ENCODE peak calls at places on chromosomes 4 and X, in four cellular contexts. One of them, this sample, is unnamed.

GRCh38 chr4:78984593-78984992 is 45.4 kb upstream of the PAQR3 start:
- DNase-seq in hepatocyte: no peak
- DNase-seq in mammary epithelial cell: no peak
- DNase-seq in fibroblast of the aortic adventitia: no peak
- DNase-seq in this sample: no peak

GRCh38 chr4:178414881-178415446 is 972.7 kb upstream of the AGA start:
- DNase-seq in fibroblast of the aortic adventitia: no peak
- DNase-seq in hepatocyte: no peak
- DNase-seq in mammary epithelial cell: no peak
- DNase-seq in this sample: no peak

GRCh38 chr4:176002007-176002623 is 63.5 kb upstream of the WDR17 start:
- DNase-seq in mammary epithelial cell: no peak
- DNase-seq in hepatocyte: peak
- DNase-seq in fibroblast of the aortic adventitia: no peak
- DNase-seq in this sample: no peak

GRCh38 chr4:118999919-119000318 is 111.3 kb downstream of the SYNPO2 start:
- DNase-seq in fibroblast of the aortic adventitia: no peak
- DNase-seq in mammary epithelial cell: no peak
- DNase-seq in hepatocyte: no peak
- DNase-seq in this sample: no peak

GRCh38 chrX:42229533-42229932 is 306.2 kb upstream of the CASK start:
- DNase-seq in fibroblast of the aortic adventitia: no peak
- DNase-seq in hepatocyte: no peak
- DNase-seq in mammary epithelial cell: no peak
- DNase-seq in this sample: no peak

GRCh38 chr4:182600836-182601235 is 316.4 kb downstream of the DCTD start:
- DNase-seq in hepatocyte: no peak
- DNase-seq in fibroblast of the aortic adventitia: no peak
- DNase-seq in mammary epithelial cell: no peak
- DNase-seq in this sample: no peak

GRCh38 chr4:48670587-48670986 is 109.5 kb downstream of the FRYL start:
- DNase-seq in hepatocyte: no peak
- DNase-seq in mammary epithelial cell: no peak
- DNase-seq in fibroblast of the aortic adventitia: no peak
- DNase-seq in this sample: no peak

GRCh38 chrX:25083661-25084060 is 67.9 kb upstream of the ARX start:
- DNase-seq in mammary epithelial cell: peak
- DNase-seq in fibroblast of the aortic adventitia: no peak
- DNase-seq in hepatocyte: no peak
- DNase-seq in this sample: no peak

GRCh38 chr4:148376151-148376550 is 66.1 kb downstream of the NR3C2 start:
- DNase-seq in fibroblast of the aortic adventitia: peak
- DNase-seq in hepatocyte: peak
- DNase-seq in mammary epithelial cell: peak
- DNase-seq in this sample: no peak

GRCh38 chr4:6200922-6201362 is 593 bp upstream of the JAKMIP1 start:
- DNase-seq in mammary epithelial cell: no peak
- DNase-seq in fibroblast of the aortic adventitia: no peak
- DNase-seq in hepatocyte: peak
- DNase-seq in this sample: no peak

GRCh38 chr4:89249313-89249712 is 58.3 kb downstream of the GPRIN3 start:
- DNase-seq in hepatocyte: no peak
- DNase-seq in mammary epithelial cell: no peak
- DNase-seq in fibroblast of the aortic adventitia: no peak
- DNase-seq in this sample: no peak

GRCh38 chr4:100095729-100096595 is 94.3 kb downstream of the DDIT4L start:
- DNase-seq in mammary epithelial cell: peak
- DNase-seq in fibroblast of the aortic adventitia: peak
- DNase-seq in hepatocyte: peak
- DNase-seq in this sample: peak

GRCh38 chr4:36399762-36400353 is 118.4 kb downstream of the DTHD1 start:
- DNase-seq in fibroblast of the aortic adventitia: no peak
- DNase-seq in hepatocyte: peak
- DNase-seq in mammary epithelial cell: no peak
- DNase-seq in this sample: peak

GRCh38 chr4:41413670-41414069 is 124.3 kb upstream of the LIMCH1 start:
- DNase-seq in hepatocyte: no peak
- DNase-seq in fibroblast of the aortic adventitia: no peak
- DNase-seq in mammary epithelial cell: peak
- DNase-seq in this sample: peak

GRCh38 chr4:26779224-26779623 is 81.4 kb upstream of the STIM2 start:
- DNase-seq in mammary epithelial cell: no peak
- DNase-seq in hepatocyte: no peak
- DNase-seq in fibroblast of the aortic adventitia: no peak
- DNase-seq in this sample: no peak

GRCh38 chrX:22314692-22315091 is 42.0 kb downstream of the CBLL2 start:
- DNase-seq in fibroblast of the aortic adventitia: peak
- DNase-seq in hepatocyte: no peak
- DNase-seq in mammary epithelial cell: peak
- DNase-seq in this sample: no peak

GRCh38 chrX:69137371-69137881 is 27.8 kb downstream of the PJA1 start:
- DNase-seq in mammary epithelial cell: no peak
- DNase-seq in fibroblast of the aortic adventitia: peak
- DNase-seq in hepatocyte: peak
- DNase-seq in this sample: peak

GRCh38 chr4:76087007-76087769 is 12.7 kb downstream of the ART3 start:
- DNase-seq in fibroblast of the aortic adventitia: peak
- DNase-seq in hepatocyte: peak
- DNase-seq in mammary epithelial cell: peak
- DNase-seq in this sample: peak

GRCh38 chrX:150028692-150029091 is 90.4 kb upstream of the EOLA2 start:
- DNase-seq in mammary epithelial cell: no peak
- DNase-seq in fibroblast of the aortic adventitia: no peak
- DNase-seq in hepatocyte: no peak
- DNase-seq in this sample: no peak

GRCh38 chr4:43362875-43363636 is 470.5 kb downstream of the GRXCR1 start:
- DNase-seq in hepatocyte: no peak
- DNase-seq in mammary epithelial cell: no peak
- DNase-seq in fibroblast of the aortic adventitia: no peak
- DNase-seq in this sample: no peak

GRCh38 chr4:37463457-37463856 is 218.9 kb downstream of the NWD2 start:
- DNase-seq in hepatocyte: no peak
- DNase-seq in fibroblast of the aortic adventitia: no peak
- DNase-seq in mammary epithelial cell: no peak
- DNase-seq in this sample: no peak

GRCh38 chr4:4506961-4507360 is 34.9 kb downstream of the STX18 start:
- DNase-seq in fibroblast of the aortic adventitia: peak
- DNase-seq in mammary epithelial cell: no peak
- DNase-seq in hepatocyte: peak
- DNase-seq in this sample: no peak

GRCh38 chr4:4501678-4502077 is 40.2 kb downstream of the STX18 start:
- DNase-seq in mammary epithelial cell: no peak
- DNase-seq in hepatocyte: no peak
- DNase-seq in fibroblast of the aortic adventitia: no peak
- DNase-seq in this sample: no peak

GRCh38 chr4:4504783-4505182 is 37.1 kb downstream of the STX18 start:
- DNase-seq in fibroblast of the aortic adventitia: no peak
- DNase-seq in mammary epithelial cell: no peak
- DNase-seq in hepatocyte: no peak
- DNase-seq in this sample: no peak

GRCh38 chr4:4499438-4500123 is 42.3 kb downstream of the STX18 start:
- DNase-seq in hepatocyte: no peak
- DNase-seq in mammary epithelial cell: no peak
- DNase-seq in fibroblast of the aortic adventitia: no peak
- DNase-seq in this sample: no peak

DNA sequence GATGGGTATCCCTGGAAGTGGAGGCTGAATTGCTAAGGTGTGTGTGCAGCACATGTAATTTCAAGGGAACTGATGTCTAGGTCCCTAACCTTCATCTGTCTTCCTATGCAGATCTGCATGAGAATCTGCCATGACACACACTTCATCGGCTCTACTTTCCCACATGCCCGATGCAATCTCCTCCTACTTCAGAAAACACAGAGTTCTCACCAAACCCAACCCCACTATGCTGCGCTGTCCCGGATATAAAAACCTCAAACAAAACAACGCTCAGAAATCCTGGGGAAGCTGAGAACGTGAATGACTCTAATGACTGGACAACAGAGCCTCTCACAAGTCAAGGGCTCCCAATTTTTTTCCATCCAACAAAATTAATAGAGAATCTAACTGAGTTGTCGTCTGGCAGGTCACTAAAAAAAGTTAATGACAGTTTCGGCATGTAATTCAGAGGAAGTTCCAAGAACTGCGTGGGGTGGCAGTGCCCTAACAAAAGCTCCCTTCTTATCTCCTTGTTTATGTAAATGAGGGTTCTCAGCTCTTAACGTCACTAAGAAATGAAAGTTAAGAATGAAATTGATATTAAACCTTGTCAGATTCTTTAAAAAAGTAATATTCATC is 39.0 kb downstream of the STX18 start:
- DNase-seq in hepatocyte: no peak
- DNase-seq in fibroblast of the aortic adventitia: no peak
- DNase-seq in mammary epithelial cell: no peak
- DNase-seq in this sample: no peak
- H3K4me3 ChIP-seq in hepatocyte: no peak
- H3K4me3 ChIP-seq in fibroblast of the aortic adventitia: no peak
- H3K4me3 ChIP-seq in mammary epithelial cell: no peak
- H3K4me3 ChIP-seq in this sample: no peak

GRCh38 chr4:184419976-184420375 is 54.4 kb downstream of the IRF2 start:
- DNase-seq in mammary epithelial cell: no peak
- DNase-seq in fibroblast of the aortic adventitia: no peak
- DNase-seq in hepatocyte: no peak
- DNase-seq in this sample: no peak

GRCh38 chr4:184420402-184420801 is 53.9 kb downstream of the IRF2 start:
- DNase-seq in fibroblast of the aortic adventitia: no peak
- DNase-seq in mammary epithelial cell: no peak
- DNase-seq in hepatocyte: no peak
- DNase-seq in this sample: no peak

GRCh38 chr4:184416913-184417734 is 57.2 kb downstream of the IRF2 start:
- DNase-seq in mammary epithelial cell: peak
- DNase-seq in fibroblast of the aortic adventitia: peak
- DNase-seq in hepatocyte: no peak
- DNase-seq in this sample: peak

GRCh38 chr4:184415071-184415470 is 59.3 kb downstream of the IRF2 start:
- DNase-seq in hepatocyte: no peak
- DNase-seq in mammary epithelial cell: peak
- DNase-seq in fibroblast of the aortic adventitia: no peak
- DNase-seq in this sample: no peak

DNA sequence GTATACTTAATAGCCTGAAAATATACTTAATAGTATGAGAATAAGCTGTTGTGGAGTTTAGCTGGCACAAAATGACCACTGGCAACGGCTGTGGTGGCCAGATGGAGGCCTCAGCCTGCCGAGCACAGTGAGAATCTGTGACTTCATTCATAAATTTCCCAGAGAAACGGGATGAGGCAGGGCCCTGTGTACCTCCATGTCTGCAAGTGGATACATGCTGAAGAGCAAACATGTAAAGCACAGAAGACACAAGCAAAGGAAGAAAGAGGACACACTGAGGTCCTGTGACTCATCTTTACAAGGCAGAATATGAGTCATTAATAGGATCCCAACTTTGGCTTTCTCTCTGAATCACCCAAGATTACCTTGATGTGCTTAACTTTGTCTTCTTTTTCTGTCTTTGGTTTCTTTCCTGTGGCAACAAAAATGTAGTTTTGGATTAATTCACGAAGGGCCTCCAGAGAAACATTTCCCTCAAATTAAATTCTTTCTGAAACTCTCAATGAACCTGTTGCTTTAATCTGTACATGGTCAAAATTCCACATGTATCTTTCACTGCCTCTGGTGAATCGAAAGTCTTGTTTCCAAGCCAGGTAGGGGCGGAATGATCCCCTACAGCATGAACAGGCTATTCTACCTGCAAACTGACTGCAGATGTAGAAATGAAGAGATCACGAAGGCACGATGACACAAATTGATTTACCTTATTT is 56.4 kb downstream of the IRF2 start:
- DNase-seq in hepatocyte: peak
- DNase-seq in fibroblast of the aortic adventitia: peak
- DNase-seq in mammary epithelial cell: peak
- DNase-seq in this sample: peak
- H3K4me3 ChIP-seq in hepatocyte: no peak
- H3K4me3 ChIP-seq in fibroblast of the aortic adventitia: no peak
- H3K4me3 ChIP-seq in mammary epithelial cell: peak
- H3K4me3 ChIP-seq in this sample: peak

GRCh38 chr4:83219991-83220360 is 64.6 kb downstream of the COQ2 start:
- DNase-seq in fibroblast of the aortic adventitia: no peak
- DNase-seq in hepatocyte: no peak
- DNase-seq in mammary epithelial cell: no peak
- DNase-seq in this sample: no peak

GRCh38 chr4:83216856-83217683 is 67.5 kb downstream of the COQ2 start:
- DNase-seq in fibroblast of the aortic adventitia: no peak
- DNase-seq in hepatocyte: no peak
- DNase-seq in mammary epithelial cell: no peak
- DNase-seq in this sample: no peak

GRCh38 chr4:83221897-83222441 is 62.6 kb downstream of the COQ2 start:
- DNase-seq in hepatocyte: no peak
- DNase-seq in mammary epithelial cell: no peak
- DNase-seq in fibroblast of the aortic adventitia: no peak
- DNase-seq in this sample: no peak

GRCh38 chr4:83217721-83218522 is 66.7 kb downstream of the COQ2 start:
- DNase-seq in fibroblast of the aortic adventitia: no peak
- DNase-seq in hepatocyte: no peak
- DNase-seq in mammary epithelial cell: no peak
- DNase-seq in this sample: peak

GRCh38 chr4:83219344-83219990 is 65.1 kb downstream of the COQ2 start:
- DNase-seq in fibroblast of the aortic adventitia: peak
- DNase-seq in hepatocyte: no peak
- DNase-seq in mammary epithelial cell: peak
- DNase-seq in this sample: no peak
- H3K4me3 ChIP-seq in fibroblast of the aortic adventitia: no peak
- H3K4me3 ChIP-seq in hepatocyte: no peak
- H3K4me3 ChIP-seq in mammary epithelial cell: peak
- H3K4me3 ChIP-seq in this sample: no peak

GRCh38 chr4:185003596-185004351 is 14.5 kb upstream of the HELT start:
- DNase-seq in hepatocyte: no peak
- DNase-seq in fibroblast of the aortic adventitia: no peak
- DNase-seq in mammary epithelial cell: no peak
- DNase-seq in this sample: no peak

GRCh38 chr4:185004562-185005208 is 13.6 kb upstream of the HELT start:
- DNase-seq in fibroblast of the aortic adventitia: no peak
- DNase-seq in hepatocyte: no peak
- DNase-seq in mammary epithelial cell: no peak
- DNase-seq in this sample: no peak

GRCh38 chr4:185002784-185003183 is 15.5 kb upstream of the HELT start:
- DNase-seq in mammary epithelial cell: no peak
- DNase-seq in fibroblast of the aortic adventitia: no peak
- DNase-seq in hepatocyte: no peak
- DNase-seq in this sample: peak

DNA sequence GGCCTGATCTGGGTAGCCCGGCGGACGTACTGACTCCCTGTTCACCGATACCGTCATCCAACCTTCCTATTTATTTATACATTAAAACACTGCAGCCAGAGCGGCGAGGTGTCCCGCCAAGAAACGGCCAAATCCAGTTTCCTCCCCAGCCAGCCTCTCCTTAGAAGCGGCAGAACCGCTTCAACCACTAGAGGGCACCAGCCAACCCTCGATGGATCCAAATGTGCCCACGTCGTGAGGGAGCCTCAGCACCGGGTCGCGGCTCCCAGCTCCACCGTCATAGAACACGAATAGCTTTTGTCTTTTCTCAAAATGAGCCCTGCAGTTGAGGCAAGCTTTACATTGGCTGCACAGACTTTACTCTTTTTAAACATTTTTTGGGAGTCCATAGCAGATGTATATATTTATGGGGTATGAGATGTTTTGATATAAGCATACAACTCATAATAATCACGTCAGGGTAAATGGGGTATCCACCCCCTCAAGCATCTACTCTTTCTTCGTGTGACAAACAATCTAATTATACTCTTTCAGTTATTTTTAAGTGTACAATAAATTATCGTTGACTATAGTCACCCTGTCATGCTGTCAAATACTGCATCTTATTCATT is 13.0 kb upstream of the HELT start:
- DNase-seq in mammary epithelial cell: peak
- DNase-seq in fibroblast of the aortic adventitia: peak
- DNase-seq in hepatocyte: peak
- DNase-seq in this sample: peak
- H3K4me3 ChIP-seq in mammary epithelial cell: no peak
- H3K4me3 ChIP-seq in fibroblast of the aortic adventitia: no peak
- H3K4me3 ChIP-seq in hepatocyte: no peak
- H3K4me3 ChIP-seq in this sample: no peak